ENCODE peak calls at places on chromosomes 11 and 22, in four cellular contexts. N is HepG2, X is K562, I is GM12878. Q is an unnamed sample.

GRCh38 chr11:57597461-57597892 is at the start of gene SERPING1:
- DNase-seq in N (no peak), X (no peak), I (no peak), Q (no peak)

GRCh38 chr11:77101043-77101537 is 1.6 kb upstream of the OMP start:
- DNase-seq in N (peak; percentile 41), X (peak; percentile 67), I (no peak), Q (peak; percentile 47)

GRCh38 chr11:3359092-3359824 is 19.7 kb downstream of the ZNF195 start:
- DNase-seq in N (no peak), X (no peak), I (no peak), Q (no peak)

GRCh38 chr11:133239530-133239929 is 292.8 kb downstream of the OPCML start:
- DNase-seq in N (no peak), X (no peak), I (no peak), Q (peak; percentile 22)

GRCh38 chr11:67666303-67666645 is 8.1 kb downstream of the ALDH3B2 start:
- DNase-seq in N (no peak), X (no peak), I (no peak), Q (no peak)

GRCh38 chr11:45920531-45921477 is 1.7 kb upstream of the LARGE2 start:
- DNase-seq in N (no peak), X (no peak), I (no peak), Q (no peak)

GRCh38 chr11:17490232-17490631 is 13.6 kb upstream of the ABCC8 start:
- DNase-seq in N (no peak), X (no peak), I (no peak), Q (no peak)

GRCh38 chr22:35209203-35209602 is 48.1 kb upstream of the HMGXB4 start:
- DNase-seq in N (no peak), X (no peak), I (no peak), Q (no peak)

GRCh38 chr11:968822-969221 is 43.2 kb downstream of the AP2A2 start:
- DNase-seq in N (no peak), X (no peak), I (no peak), Q (no peak)

GRCh38 chr11:134750619-134751018 is 338.6 kb upstream of the B3GAT1 start:
- DNase-seq in N (no peak), X (no peak), I (no peak), Q (no peak)

GRCh38 chr11:74683279-74683871 is 47.9 kb downstream of the CHRDL2 start:
- DNase-seq in N (no peak), X (no peak), I (no peak), Q (peak; percentile 68)

GRCh38 chr22:38923463-38924196 is 33.8 kb upstream of the APOBEC3A start:
- DNase-seq in N (peak; percentile 88), X (peak; percentile 72), I (no peak), Q (no peak)

GRCh38 chr22:40487663-40488249 is 117.4 kb downstream of the SGSM3 start:
- DNase-seq in N (peak; percentile 17), X (peak; percentile 25), I (no peak), Q (no peak)

GRCh38 chr22:43345761-43346261 is 2.6 kb upstream of the SCUBE1 start:
- DNase-seq in N (peak; percentile 46), X (peak; percentile 30), I (no peak), Q (no peak)

GRCh38 chr11:13207270-13207664 is 70.3 kb upstream of the BMAL1 start:
- DNase-seq in N (no peak), X (no peak), I (no peak), Q (no peak)

GRCh38 chr22:25076281-25076680 is 123.4 kb upstream of the CRYBB3 start:
- DNase-seq in N (no peak), X (no peak), I (no peak), Q (no peak)

GRCh38 chr11:117094776-117095175 is 3.5 kb downstream of the SIK3 start:
- DNase-seq in N (no peak), X (no peak), I (no peak), Q (no peak)

GRCh38 chr11:12244156-12244555 is 133.2 kb upstream of the PARVA start:
- DNase-seq in N (no peak), X (no peak), I (no peak), Q (no peak)

GRCh38 chr22:31960767-31961166 is 16.4 kb downstream of the YWHAH start:
- DNase-seq in N (no peak), X (no peak), I (no peak), Q (no peak)

GRCh38 chr11:94023856-94024255 is 2.7 kb downstream of the HEPHL1 start:
- DNase-seq in N (no peak), X (no peak), I (no peak), Q (no peak)

GRCh38 chr11:94018721-94019120 is 2.4 kb upstream of the HEPHL1 start:
- DNase-seq in N (no peak), X (no peak), I (no peak), Q (no peak)

GRCh38 chr11:94017446-94017845 is 3.7 kb upstream of the HEPHL1 start:
- DNase-seq in N (no peak), X (no peak), I (no peak), Q (no peak)

GRCh38 chr11:94024547-94024946 is 3.4 kb downstream of the HEPHL1 start:
- DNase-seq in N (no peak), X (no peak), I (no peak), Q (no peak)

DNA sequence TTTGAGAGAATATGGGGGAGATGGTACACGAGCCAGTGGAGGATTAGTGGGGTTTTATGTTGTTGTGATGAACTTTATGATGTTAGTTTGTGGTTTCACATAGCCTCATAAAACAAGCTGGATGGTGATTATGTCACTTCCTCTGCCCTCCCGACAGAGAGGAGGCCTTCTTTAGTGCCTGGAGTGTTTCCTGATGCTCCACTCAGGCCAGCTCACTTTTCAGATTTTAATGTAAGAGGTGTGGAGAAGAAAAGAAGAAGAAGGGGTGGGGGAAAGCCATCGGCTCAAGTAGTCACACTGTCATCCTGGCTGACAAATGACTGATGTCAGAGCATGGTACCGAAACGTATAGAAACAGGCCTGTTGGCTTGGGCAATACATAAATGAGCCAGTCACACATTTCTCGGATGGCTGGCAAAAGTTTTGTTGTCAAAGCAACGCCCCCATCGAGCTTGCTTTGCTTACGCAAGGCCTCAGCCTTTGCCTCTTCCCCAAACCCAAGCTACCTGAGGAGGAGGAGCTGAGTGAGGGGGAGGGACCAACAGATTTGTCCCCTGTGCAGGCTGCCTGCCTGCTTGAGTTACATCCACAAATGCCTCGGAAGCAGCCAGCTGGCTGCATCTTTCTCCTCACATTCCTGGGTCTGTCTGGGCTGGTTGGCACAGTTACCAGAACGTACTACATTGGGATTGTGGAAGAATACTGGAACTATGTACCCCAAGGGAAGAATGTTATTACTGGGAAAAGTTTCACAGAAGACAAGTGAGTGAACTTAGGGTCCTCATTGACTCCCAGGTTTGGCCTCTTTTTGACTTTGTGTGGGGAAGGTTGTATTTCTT is at the start of gene HEPHL1:
- DNase-seq in N (no peak), X (no peak), I (no peak), Q (peak; percentile 29)
- TF ChIP-seq ETV6 in N (no peak), X (no peak), I (no peak), Q (no peak)

GRCh38 chr11:15224466-15224865 is 109.7 kb downstream of the INSC start:
- DNase-seq in N (no peak), X (no peak), I (no peak), Q (no peak)
- TF ChIP-seq ETV6 in N (no peak), X (no peak), I (no peak), Q (no peak)

DNA sequence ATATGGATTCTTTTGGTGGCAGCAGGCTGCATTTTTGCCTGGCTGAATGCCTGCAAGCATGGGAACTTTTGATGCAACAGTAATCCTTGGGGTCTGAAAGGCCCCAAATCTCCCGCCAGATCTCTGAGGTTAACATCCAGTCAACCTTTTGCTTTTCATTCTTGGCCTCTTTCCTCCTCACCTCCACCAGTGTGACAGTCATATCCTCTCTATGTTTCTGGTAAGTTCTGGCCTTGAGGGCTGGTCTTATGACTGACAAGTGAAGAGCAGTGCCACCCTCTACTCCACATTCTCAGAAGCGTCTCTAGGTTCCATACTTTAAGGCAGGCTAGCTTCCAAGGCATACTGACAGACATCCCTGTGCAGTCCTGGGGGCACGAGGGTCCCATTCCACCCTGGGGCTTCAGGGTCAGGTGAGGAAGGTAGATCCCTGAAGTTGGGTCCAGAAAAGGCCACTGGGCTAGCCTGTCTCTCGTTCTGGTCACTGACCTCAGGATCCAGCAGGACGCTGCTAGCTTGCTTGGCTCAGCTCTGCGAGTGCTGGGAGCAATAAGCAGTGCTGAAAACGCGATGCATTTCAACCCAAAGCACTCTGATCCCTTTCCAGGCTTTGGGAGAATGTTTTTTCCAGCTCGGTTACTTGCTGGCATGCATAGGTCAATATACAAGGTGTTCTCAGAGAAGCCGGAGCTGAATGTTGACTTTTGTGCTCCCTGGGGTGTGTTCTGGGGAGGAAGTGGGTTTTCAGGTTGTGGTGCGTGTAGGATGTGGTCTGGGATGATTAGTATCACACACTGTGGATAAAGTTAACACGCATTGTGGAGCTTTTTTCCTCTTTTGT is 75.2 kb downstream of the PTPRJ start:
- DNase-seq in N (peak; percentile 34), X (peak; percentile 29), I (no peak), Q (no peak)
- TF ChIP-seq ETV6 in N (no peak), X (no peak), I (peak; percentile 65), Q (no peak)

GRCh38 chr11:115066111-115066660 is 387.9 kb downstream of the NXPE2 start:
- DNase-seq in N (no peak), X (no peak), I (no peak), Q (no peak)
- TF ChIP-seq ETV6 in N (no peak), X (no peak), I (no peak), Q (no peak)

GRCh38 chr11:47464479-47464878 is 15.5 kb upstream of the RAPSN start:
- DNase-seq in N (no peak), X (no peak), I (no peak), Q (peak; percentile 20)
- TF ChIP-seq ETV6 in N (no peak), X (no peak), I (no peak), Q (no peak)

DNA sequence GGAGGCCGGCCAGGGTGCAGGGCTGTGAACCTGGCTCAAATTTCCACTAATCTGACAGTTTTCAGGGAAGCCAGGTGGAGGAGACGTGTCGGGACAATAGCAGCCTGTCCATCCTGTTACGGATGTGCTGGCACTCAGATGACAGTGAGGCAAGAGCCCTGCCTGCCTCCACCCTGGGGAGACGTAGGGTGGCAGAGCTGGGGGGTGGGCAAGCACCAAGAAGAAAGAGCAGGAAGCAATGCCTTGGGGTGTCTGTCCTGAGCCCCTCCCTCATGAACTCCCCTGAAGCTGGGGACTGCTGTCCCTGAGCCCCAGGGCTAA is 10.0 kb upstream of the TRIM29 start:
- DNase-seq in N (no peak), X (no peak), I (no peak), Q (no peak)
- TF ChIP-seq ETV6 in N (no peak), X (no peak), I (no peak), Q (no peak)

DNA sequence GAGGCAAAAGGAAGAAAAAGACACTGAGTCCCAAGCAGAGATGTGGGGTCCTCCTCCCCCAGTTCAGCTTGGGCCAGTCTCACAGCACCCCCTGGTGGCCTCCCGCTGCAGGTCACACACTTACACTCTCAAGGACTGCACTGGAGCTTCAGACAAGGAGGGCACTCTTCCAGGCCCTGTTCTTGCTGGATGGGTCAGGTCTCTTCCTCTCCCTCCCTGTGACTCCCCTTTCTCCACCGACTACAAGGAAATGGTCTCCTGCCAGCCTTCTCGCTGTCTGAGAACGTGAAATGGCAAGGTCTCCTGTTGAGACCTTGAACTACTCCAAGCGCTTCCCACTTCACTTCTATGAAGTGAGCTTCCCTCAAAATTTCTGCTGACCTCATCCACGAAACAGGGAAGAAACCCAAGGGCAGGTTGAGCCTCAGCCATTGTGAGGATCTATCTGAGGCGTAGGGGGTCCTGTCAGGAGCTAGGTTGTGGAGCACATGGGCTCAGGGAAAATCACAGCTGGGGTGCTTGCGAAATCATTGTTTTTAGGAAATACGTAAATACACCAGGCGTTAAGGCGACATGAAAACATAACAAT is 11.2 kb upstream of the IGLL1 start:
- DNase-seq in N (peak; percentile 41), X (peak; percentile 63), I (no peak), Q (peak; percentile 86)
- TF ChIP-seq ETV6 in N (no peak), X (no peak), I (no peak), Q (no peak)

Q was measured in WTC11.